ENCODE peak calls at places on chromosomes 2 and 18, in eight cellular contexts. M, V, I, F, S, R, H and W are unnamed samples.

GRCh38 chr2:74080346-74080745 is 67.4 kb downstream of the BOLA3 start:
- DNase-seq in M (no peak), V (no peak), I (no peak), F (no peak), S (no peak), R (no peak), H (no peak), W (no peak)

GRCh38 chr2:201261471-201261870 is 1.1 kb downstream of the CASP8 start:
- DNase-seq in M (no peak), V (no peak), I (peak), F (no peak), S (no peak), R (no peak), H (no peak), W (no peak)

GRCh38 chr2:20141056-20141762 is 83.7 kb downstream of the SDC1 start:
- DNase-seq in M (no peak), V (peak), I (no peak), F (peak), S (peak), R (no peak), H (peak), W (peak)

GRCh38 chr18:76494181-76494540 is 881 bp downstream of the ZNF516 start:
- DNase-seq in M (peak), V (peak), I (peak), F (no peak), S (no peak), R (peak), H (peak), W (peak)

GRCh38 chr2:43020296-43020695 is 206.1 kb downstream of the ZFP36L2 start:
- DNase-seq in M (no peak), V (no peak), I (no peak), F (no peak), S (no peak), R (no peak), H (no peak), W (no peak)

GRCh38 chr2:38097611-38098350 is 21.8 kb upstream of the CYP1B1 start:
- DNase-seq in M (peak), V (no peak), I (no peak), F (no peak), S (no peak), R (no peak), H (no peak), W (peak)

GRCh38 chr18:48815182-48815520 is 135.6 kb downstream of the SMAD7 start:
- DNase-seq in M (no peak), V (no peak), I (no peak), F (no peak), S (no peak), R (no peak), H (no peak), W (no peak)

GRCh38 chr18:76255070-76255683 is 239.9 kb downstream of the ZNF516 start:
- DNase-seq in M (no peak), V (no peak), I (no peak), F (no peak), S (no peak), R (no peak), H (no peak), W (no peak)

GRCh38 chr2:64287321-64287720 is 143.1 kb upstream of the PELI1 start:
- DNase-seq in M (no peak), V (no peak), I (no peak), F (no peak), S (no peak), R (no peak), H (no peak), W (no peak)

GRCh38 chr2:110182449-110182848 is 22.4 kb downstream of the NPHP1 start:
- DNase-seq in M (no peak), V (no peak), I (no peak), F (no peak), S (no peak), R (no peak), H (peak), W (no peak)

GRCh38 chr18:76351961-76352581 is 143.0 kb downstream of the ZNF516 start:
- DNase-seq in M (no peak), V (peak), I (peak), F (peak), S (peak), R (peak), H (peak), W (no peak)

GRCh38 chr2:44510246-44510645 is 148.5 kb downstream of the CAMKMT start:
- DNase-seq in M (no peak), V (no peak), I (no peak), F (no peak), S (peak), R (no peak), H (no peak), W (peak)

GRCh38 chr2:119333360-119333759 is 33.3 kb downstream of the C2orf76 start:
- DNase-seq in M (no peak), V (no peak), I (peak), F (no peak), S (peak), R (no peak), H (no peak), W (peak)

GRCh38 chr2:229447227-229447626 is 176.1 kb upstream of the PID1 start:
- DNase-seq in M (no peak), V (no peak), I (no peak), F (no peak), S (no peak), R (no peak), H (no peak), W (no peak)

GRCh38 chr2:179422037-179422643 is 157.5 kb upstream of the SESTD1 start:
- DNase-seq in M (peak), V (peak), I (peak), F (peak), S (peak), R (peak), H (peak), W (peak)

GRCh38 chr18:59540356-59540755 is 156.9 kb downstream of the CCBE1 start:
- DNase-seq in M (no peak), V (no peak), I (no peak), F (no peak), S (no peak), R (no peak), H (no peak), W (no peak)

GRCh38 chr2:191345788-191346187 is 100.6 kb downstream of the MYO1B start:
- DNase-seq in M (no peak), V (no peak), I (no peak), F (no peak), S (peak), R (no peak), H (no peak), W (peak)

GRCh38 chr2:206881708-206882335 is 57.5 kb upstream of the CPO start:
- DNase-seq in M (no peak), V (peak), I (no peak), F (no peak), S (peak), R (no peak), H (peak), W (no peak)

GRCh38 chr2:204691911-204692510 is 146.7 kb downstream of the PARD3B start:
- DNase-seq in M (peak), V (peak), I (peak), F (peak), S (peak), R (peak), H (peak), W (peak)

GRCh38 chr2:71282493-71282892 is 49.1 kb upstream of the ZNF638 start:
- DNase-seq in M (no peak), V (no peak), I (peak), F (no peak), S (peak), R (peak), H (peak), W (peak)

GRCh38 chr2:183079335-183079775 is 808 bp downstream of the DUSP19 start:
- DNase-seq in M (no peak), V (no peak), I (peak), F (no peak), S (peak), R (no peak), H (peak), W (peak)
- TF ChIP-seq CTCF in M (no peak), V (no peak), I (no peak), F (no peak), S (no peak), R (no peak), H (no peak), W (no peak)

GRCh38 chr2:165467921-165468320 is 1.6 kb upstream of the CSRNP3 start:
- DNase-seq in M (no peak), V (no peak), I (no peak), F (no peak), S (no peak), R (no peak), H (no peak), W (no peak)

GRCh38 chr2:165471349-165471975 is 2.0 kb downstream of the CSRNP3 start:
- DNase-seq in M (no peak), V (no peak), I (no peak), F (no peak), S (no peak), R (peak), H (no peak), W (no peak)

GRCh38 chr2:165466386-165466785 is 3.1 kb upstream of the CSRNP3 start:
- DNase-seq in M (no peak), V (no peak), I (no peak), F (no peak), S (peak), R (no peak), H (no peak), W (peak)

GRCh38 chr2:165469417-165469816 is at the start of gene CSRNP3:
- DNase-seq in M (peak), V (peak), I (no peak), F (peak), S (peak), R (peak), H (peak), W (peak)

DNA sequence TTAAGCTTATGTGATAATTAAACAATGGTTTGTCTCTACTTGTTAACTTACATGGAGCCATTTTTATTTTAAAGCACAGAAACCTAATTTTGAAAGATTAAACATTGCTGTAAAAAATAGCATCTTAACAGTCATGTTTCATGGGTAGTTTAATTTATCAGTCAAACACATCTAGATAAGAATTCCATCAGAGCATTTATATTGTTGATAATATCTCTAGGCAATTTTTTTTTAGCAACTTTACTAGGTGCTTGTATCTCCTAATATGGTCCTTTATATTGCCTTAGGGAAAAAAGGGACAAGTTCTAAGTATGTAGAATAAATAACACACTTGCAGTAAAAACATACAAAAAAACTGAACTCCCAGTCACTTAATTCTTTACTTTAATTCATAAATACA is 853 bp downstream of the CSRNP3 start:
- DNase-seq in M (no peak), V (no peak), I (no peak), F (no peak), S (no peak), R (no peak), H (no peak), W (no peak)
- H3K4me3 ChIP-seq in M (peak), V (peak), I (no peak), F (peak), S (no peak), R (peak), H (peak), W (peak)

GRCh38 chr18:12091742-12092141 is 1.9 kb upstream of the ANKRD62 start:
- DNase-seq in M (no peak), V (no peak), I (no peak), F (no peak), S (no peak), R (no peak), H (no peak), W (no peak)
- TF ChIP-seq CTCF in M (no peak), V (no peak), I (no peak), F (no peak), S (no peak), R (no peak), H (no peak), W (no peak)

GRCh38 chr2:129606496-129607270 is 372.8 kb upstream of the RAB6C start:
- DNase-seq in M (no peak), V (no peak), I (no peak), F (no peak), S (no peak), R (no peak), H (no peak), W (no peak)
- H3K4me3 ChIP-seq in M (no peak), V (no peak), I (no peak), F (no peak), S (no peak), R (no peak), H (no peak), W (no peak)

DNA sequence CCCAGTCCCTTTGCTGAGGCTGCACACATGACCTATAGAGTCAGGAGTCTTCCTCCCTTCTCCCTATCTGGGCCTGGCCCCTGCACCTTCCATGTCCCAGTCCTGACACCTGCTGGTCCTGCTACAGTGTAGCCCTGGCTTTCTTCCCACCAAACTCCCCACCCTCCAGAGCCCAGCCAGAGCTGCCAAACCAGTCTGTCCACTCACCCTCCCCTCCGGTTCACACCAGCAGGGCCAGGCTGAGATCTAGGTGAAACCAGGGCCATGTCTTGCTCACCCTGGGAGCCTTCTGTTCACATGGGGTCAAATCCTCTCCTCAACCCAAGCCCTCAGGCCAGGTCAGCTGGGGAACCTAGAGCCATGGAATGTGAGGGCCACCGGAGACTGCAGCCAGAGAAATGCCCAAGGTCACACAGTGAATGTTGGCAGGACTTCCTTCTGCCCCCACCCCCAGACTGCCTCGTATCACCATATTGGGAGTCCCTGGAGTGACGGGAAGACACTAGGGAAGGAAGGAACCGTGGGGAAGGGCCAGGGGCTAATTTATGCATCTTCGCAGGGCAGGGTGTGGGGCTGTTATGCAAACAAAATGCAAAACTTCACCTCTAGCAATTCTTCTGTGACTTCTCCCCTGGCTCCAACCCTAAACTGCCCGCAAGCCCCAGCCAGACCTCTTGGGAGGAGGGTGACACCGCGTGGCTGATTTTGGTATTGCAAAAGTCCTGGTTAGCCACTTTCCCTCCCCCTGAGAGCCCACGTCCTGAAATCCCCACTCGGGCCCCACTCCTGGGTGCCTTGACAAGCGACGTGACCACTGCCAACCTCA is 14.6 kb downstream of the TNS1 start:
- DNase-seq in M (peak), V (peak), I (peak), F (no peak), S (peak), R (peak), H (peak), W (peak)
- TF ChIP-seq CTCF in M (peak), V (peak), I (peak), F (peak), S (peak), R (peak), H (peak), W (peak)

GRCh38 chr2:161245237-161245505 is 63.1 kb upstream of the PSMD14 start:
- DNase-seq in M (no peak), V (no peak), I (no peak), F (no peak), S (no peak), R (no peak), H (no peak), W (no peak)
- H3K4me3 ChIP-seq in M (peak), V (no peak), I (no peak), F (no peak), S (peak), R (peak), H (no peak), W (peak)

GRCh38 chr2:16639431-16639830 is 26.2 kb downstream of the CYRIA start:
- DNase-seq in M (peak), V (no peak), I (no peak), F (no peak), S (no peak), R (no peak), H (no peak), W (no peak)
- TF ChIP-seq CTCF in M (no peak), V (no peak), I (no peak), F (no peak), S (no peak), R (no peak), H (no peak), W (no peak)

GRCh38 chr2:84897773-84898172 is 7.7 kb upstream of the TMSB10 start:
- DNase-seq in M (no peak), V (no peak), I (no peak), F (no peak), S (peak), R (no peak), H (no peak), W (no peak)
- H3K4me3 ChIP-seq in M (no peak), V (no peak), I (no peak), F (no peak), S (no peak), R (no peak), H (no peak), W (no peak)

DNA sequence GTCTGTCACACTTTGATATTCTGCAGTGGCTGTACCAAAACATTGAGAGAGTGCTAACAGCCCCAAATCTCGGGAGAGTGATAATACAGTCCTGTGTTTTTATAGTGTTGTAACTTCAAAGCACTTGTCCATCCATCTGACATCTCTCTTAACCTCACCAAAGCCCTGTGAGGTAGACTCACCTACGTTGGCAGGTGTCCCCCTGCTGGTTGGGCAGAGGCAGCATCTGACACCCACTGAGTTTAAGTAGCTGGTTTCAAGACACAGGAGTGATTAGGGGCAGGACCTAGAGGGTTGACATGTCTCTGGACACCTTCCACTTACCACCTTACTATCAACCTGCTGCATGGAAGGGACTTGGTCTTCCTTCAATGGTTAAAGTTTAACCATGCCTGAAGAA is 22.9 kb downstream of the COLEC12 start:
- DNase-seq in M (no peak), V (no peak), I (no peak), F (no peak), S (no peak), R (no peak), H (no peak), W (peak)
- TF ChIP-seq CTCF in M (peak), V (no peak), I (peak), F (peak), S (peak), R (peak), H (no peak), W (peak)